ENCODE peak calls at places on chromosomes 4 and X, in ten cellular contexts. D, M, X, V, Q, I, F, U, Y and T are unnamed samples.

GRCh38 chrX:81890476-81890875 is 688.6 kb downstream of the SH3BGRL start:
- DNase-seq in D (peak; percentile 5), M (no peak), X (no peak), V (no peak), Q (no peak), I (no peak), F (no peak), U (no peak), Y (no peak), T (no peak)

GRCh38 chr4:63717384-63717783 is 691.9 kb downstream of the TECRL start:
- DNase-seq in D (peak; percentile 82), M (peak; percentile 40), X (peak; percentile 1), V (peak; percentile 5), Q (no peak), I (no peak), F (no peak), U (peak; percentile 21), Y (peak; percentile 41), T (peak; percentile 0)

GRCh38 chr4:158068063-158068462 is 104.8 kb downstream of the GASK1B start:
- DNase-seq in D (no peak), M (no peak), X (peak; percentile 23), V (no peak), Q (no peak), I (peak; percentile 63), F (peak; percentile 42), U (no peak), Y (no peak), T (no peak)

GRCh38 chrX:17613979-17614572 is 123.2 kb upstream of the SCML1 start:
- DNase-seq in D (peak; percentile 59), M (no peak), X (no peak), V (peak; percentile 43), Q (peak; percentile 76), I (peak; percentile 88), F (peak; percentile 84), U (peak; percentile 24), Y (no peak), T (no peak)

GRCh38 chrX:14802943-14803710 is 69.7 kb downstream of the FANCB start:
- DNase-seq in D (no peak), M (no peak), X (peak; percentile 49), V (no peak), Q (peak; percentile 43), I (peak; percentile 6), F (no peak), U (no peak), Y (no peak), T (no peak)

GRCh38 chr4:62302710-62303109 is 1102.6 kb downstream of the ADGRL3 start:
- DNase-seq in D (no peak), M (no peak), X (no peak), V (no peak), Q (no peak), I (no peak), F (no peak), U (no peak), Y (no peak), T (no peak)

GRCh38 chr4:91288702-91289311 is 1015.0 kb upstream of the GRID2 start:
- DNase-seq in D (no peak), M (no peak), X (no peak), V (no peak), Q (no peak), I (no peak), F (no peak), U (no peak), Y (no peak), T (no peak)

GRCh38 chrX:40143987-40144386 is 46.2 kb upstream of the BCOR start:
- DNase-seq in D (no peak), M (no peak), X (no peak), V (no peak), Q (no peak), I (no peak), F (no peak), U (no peak), Y (no peak), T (no peak)

GRCh38 chrX:32745323-32745722 is 466.0 kb downstream of the DMD start:
- DNase-seq in D (no peak), M (no peak), X (no peak), V (no peak), Q (no peak), I (no peak), F (no peak), U (no peak), Y (no peak), T (no peak)

GRCh38 chr4:73891739-73892405 is 22.7 kb downstream of the CXCL1 start:
- DNase-seq in D (no peak), M (no peak), X (peak; percentile 77), V (no peak), Q (no peak), I (peak; percentile 66), F (peak; percentile 65), U (no peak), Y (no peak), T (peak; percentile 26)

GRCh38 chrX:129637217-129638109 is 17.3 kb downstream of the APLN start:
- DNase-seq in D (peak; percentile 75), M (peak; percentile 67), X (peak; percentile 59), V (peak; percentile 66), Q (peak; percentile 40), I (peak; percentile 30), F (no peak), U (peak; percentile 24), Y (peak; percentile 68), T (peak; percentile 75)

GRCh38 chrX:140524556-140524955 is 19.7 kb upstream of the SOX3 start:
- DNase-seq in D (peak; percentile 2), M (no peak), X (peak; percentile 41), V (no peak), Q (no peak), I (peak; percentile 84), F (peak; percentile 81), U (no peak), Y (no peak), T (no peak)

GRCh38 chr4:183830438-183830985 is 74.6 kb upstream of the STOX2 start:
- DNase-seq in D (peak; percentile 24), M (no peak), X (no peak), V (no peak), Q (peak; percentile 79), I (no peak), F (no peak), U (no peak), Y (no peak), T (no peak)

GRCh38 chr4:164718817-164719216 is 35.1 kb upstream of the SMIM31 start:
- DNase-seq in D (no peak), M (no peak), X (no peak), V (no peak), Q (no peak), I (no peak), F (no peak), U (no peak), Y (no peak), T (no peak)

GRCh38 chr4:79848329-79848728 is 224.7 kb downstream of the ANTXR2 start:
- DNase-seq in D (peak; percentile 19), M (no peak), X (no peak), V (no peak), Q (no peak), I (no peak), F (no peak), U (no peak), Y (no peak), T (no peak)

GRCh38 chr4:113979157-113979972 is at the start of gene ARSJ:
- DNase-seq in D (peak; percentile 64), M (peak; percentile 80), X (peak; percentile 91), V (peak; percentile 32), Q (peak; percentile 82), I (peak; percentile 86), F (peak; percentile 75), U (no peak), Y (peak; percentile 76), T (peak; percentile 72)

DNA sequence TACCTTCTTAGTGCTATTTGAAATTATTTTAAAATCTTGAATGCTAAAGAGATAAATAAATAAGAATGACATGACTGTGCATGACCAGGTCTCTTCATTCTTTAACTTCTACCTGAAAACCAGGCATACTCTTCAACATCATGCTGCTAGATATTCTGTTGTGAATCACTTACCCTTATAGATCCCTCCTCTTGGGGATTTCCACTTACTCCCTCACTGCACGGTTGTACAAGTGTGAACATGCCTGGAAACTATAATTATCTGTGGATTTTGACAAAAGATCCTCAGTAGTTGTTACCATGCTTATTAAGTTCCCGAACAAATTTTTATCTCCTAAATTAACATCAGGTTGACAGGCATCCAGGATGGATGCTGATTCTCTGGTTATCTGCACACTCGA is 54.3 kb downstream of the ADGRL3 start:
- DNase-seq in D (no peak), M (no peak), X (no peak), V (no peak), Q (peak; percentile 82), I (no peak), F (no peak), U (no peak), Y (no peak), T (no peak)
- H3K9me3 ChIP-seq in D (no peaks in the 10 kb centered on the region), M (no peaks in the 10 kb centered on the region), X (no peaks in the 10 kb centered on the region), V (no peaks in the 10 kb centered on the region), Q (no peaks in the 10 kb centered on the region), I (no peaks in the 10 kb centered on the region), F (no peaks in the 10 kb centered on the region), U (no peaks in the 10 kb centered on the region), Y (no peaks in the 10 kb centered on the region), T (no peaks in the 10 kb centered on the region)

GRCh38 chrX:69504626-69505612 is 793 bp downstream of the NALF2 start:
- DNase-seq in D (no peak), M (peak; percentile 10), X (peak; percentile 4), V (no peak), Q (no peak), I (no peak), F (no peak), U (no peak), Y (peak; percentile 55), T (no peak)
- TF ChIP-seq EZH2 in D (no peak), M (no peak), X (peak; percentile 38), V (no peak), Q (no peak), I (no peak), F (no peak), U (no peak), Y (no peak), T (no peak)

GRCh38 chr4:153539058-153539826 is 73.1 kb downstream of the TMEM131L start:
- DNase-seq in D (no peak), M (no peak), X (no peak), V (no peak), Q (no peak), I (no peak), F (no peak), U (no peak), Y (no peak), T (no peak)
- H3K4me3 ChIP-seq in D (no peak overlapping the region), M (no peak overlapping the region), X (peak overlapping the region; percentile 64), V (no peak overlapping the region), Q (no peak overlapping the region), I (peak overlapping the region; percentile 19), F (no peak overlapping the region), U (no peak overlapping the region), Y (no peak overlapping the region), T (no peak overlapping the region)

GRCh38 chr4:386708-387105 is 49.1 kb downstream of the ZNF141 start:
- DNase-seq in D (no peak), M (no peak), X (no peak), V (no peak), Q (no peak), I (no peak), F (no peak), U (no peak), Y (no peak), T (no peak)
- H3K9me3 ChIP-seq in D (peaks cover 8% of the 10 kb centered on the region), M (peaks cover 13% of the 10 kb centered on the region), X (no peaks in the 10 kb centered on the region), V (no peaks in the 10 kb centered on the region), Q (peaks cover 37% of the 10 kb centered on the region), I (no peaks in the 10 kb centered on the region), F (peaks cover 43% of the 10 kb centered on the region), U (peaks cover 92% of the 10 kb centered on the region), Y (no peaks in the 10 kb centered on the region), T (peaks cover 30% of the 10 kb centered on the region)